ENCODE peak calls at places on chromosomes 4 and X, in ten cellular contexts. D is A549, G is HepG2, O is HCT116, M is Peyer's patch, J is GM12878, Q is adrenal gland, K is IMR-90, B is heart left ventricle, R is H1. T is an unnamed sample.
A peak's percentile ranks its signal among the peaks of the same experiment; 100 is the strongest.

GRCh38 chrX:141133272-141133671 is 43.7 kb downstream of the LDOC1 start:
- DNase-seq in J (no peak), B (no peak), M (no peak), R (no peak), Q (no peak), K (no peak), O (no peak), G (no peak), D (no peak), T (no peak)

GRCh38 chr4:153471691-153472080 is 5.5 kb downstream of the TMEM131L start:
- DNase-seq in J (no peak), G (no peak), B (no peak), O (no peak), Q (no peak), R (no peak), M (no peak), D (no peak), K (no peak), T (no peak)

GRCh38 chrX:153966283-153966688 is 5.3 kb downstream of the HCFC1 start:
- DNase-seq in M (no peak), K (no peak), R (no peak), D (no peak), O (no peak), Q (no peak), J (no peak), G (no peak), B (no peak), T (peak; percentile 51)

GRCh38 chr4:48779998-48780866 is at the start of gene FRYL:
- DNase-seq in O (peak; percentile 99), R (peak; percentile 99), J (peak; percentile 99), Q (peak; percentile 99), B (peak; percentile 99), D (peak; percentile 98), M (peak; percentile 99), K (peak; percentile 99), G (peak; percentile 99), T (peak; percentile 99)

GRCh38 chr4:72418458-72418857 is 150.6 kb downstream of the ADAMTS3 start:
- DNase-seq in M (no peak), O (no peak), G (no peak), D (no peak), J (no peak), B (peak; percentile 64), K (peak; percentile 60), Q (peak; percentile 71), R (no peak), T (peak; percentile 46)

GRCh38 chr4:134202136-134202535 is 547 bp upstream of the PABPC4L start:
- DNase-seq in G (no peak), Q (no peak), B (no peak), R (no peak), M (no peak), J (no peak), K (no peak), O (no peak), D (no peak), T (no peak)

GRCh38 chr4:25113915-25114904 is 46.0 kb downstream of the SEPSECS start:
- DNase-seq in J (no peak), O (no peak), R (no peak), Q (no peak), D (no peak), G (no peak), K (peak; percentile 71), B (no peak), M (no peak), T (no peak)

GRCh38 chr4:140116442-140117104 is 37.4 kb downstream of the MAML3 start:
- DNase-seq in J (no peak), Q (no peak), D (peak; percentile 48), B (no peak), K (peak; percentile 54), G (no peak), O (no peak), M (no peak), R (no peak), T (no peak)

DNA sequence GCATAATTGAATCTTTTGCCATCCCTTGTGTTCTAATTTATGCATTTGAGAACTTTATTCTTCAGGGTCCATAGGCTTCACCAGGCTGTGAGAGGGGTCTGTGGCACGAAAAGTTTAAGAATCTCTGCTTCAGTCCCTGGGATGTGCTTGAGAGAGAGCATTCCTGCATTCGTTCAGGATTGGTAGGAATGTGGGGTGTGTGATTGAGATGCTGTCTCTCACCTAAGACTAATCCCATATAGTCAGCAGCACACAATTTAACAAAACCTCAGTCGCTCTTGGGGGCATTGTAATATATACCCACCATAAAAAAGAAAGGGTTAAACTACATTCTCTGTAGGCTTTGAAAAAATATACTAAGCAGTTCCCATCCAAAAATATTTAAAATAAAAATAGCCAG is 41.7 kb downstream of the PTTG2 start:
- DNase-seq in J (no peak), O (no peak), R (no peak), Q (no peak), D (no peak), G (no peak), K (no peak), B (no peak), M (no peak), T (no peak)
- H3K27ac ChIP-seq in J (no peak overlapping the region), O (no peak overlapping the region), R (no peak overlapping the region), Q (no peak overlapping the region), D (no peak overlapping the region), G (no peak overlapping the region), K (no peak overlapping the region), B (no peak overlapping the region), M (no peak overlapping the region), T (no peak overlapping the region)

DNA sequence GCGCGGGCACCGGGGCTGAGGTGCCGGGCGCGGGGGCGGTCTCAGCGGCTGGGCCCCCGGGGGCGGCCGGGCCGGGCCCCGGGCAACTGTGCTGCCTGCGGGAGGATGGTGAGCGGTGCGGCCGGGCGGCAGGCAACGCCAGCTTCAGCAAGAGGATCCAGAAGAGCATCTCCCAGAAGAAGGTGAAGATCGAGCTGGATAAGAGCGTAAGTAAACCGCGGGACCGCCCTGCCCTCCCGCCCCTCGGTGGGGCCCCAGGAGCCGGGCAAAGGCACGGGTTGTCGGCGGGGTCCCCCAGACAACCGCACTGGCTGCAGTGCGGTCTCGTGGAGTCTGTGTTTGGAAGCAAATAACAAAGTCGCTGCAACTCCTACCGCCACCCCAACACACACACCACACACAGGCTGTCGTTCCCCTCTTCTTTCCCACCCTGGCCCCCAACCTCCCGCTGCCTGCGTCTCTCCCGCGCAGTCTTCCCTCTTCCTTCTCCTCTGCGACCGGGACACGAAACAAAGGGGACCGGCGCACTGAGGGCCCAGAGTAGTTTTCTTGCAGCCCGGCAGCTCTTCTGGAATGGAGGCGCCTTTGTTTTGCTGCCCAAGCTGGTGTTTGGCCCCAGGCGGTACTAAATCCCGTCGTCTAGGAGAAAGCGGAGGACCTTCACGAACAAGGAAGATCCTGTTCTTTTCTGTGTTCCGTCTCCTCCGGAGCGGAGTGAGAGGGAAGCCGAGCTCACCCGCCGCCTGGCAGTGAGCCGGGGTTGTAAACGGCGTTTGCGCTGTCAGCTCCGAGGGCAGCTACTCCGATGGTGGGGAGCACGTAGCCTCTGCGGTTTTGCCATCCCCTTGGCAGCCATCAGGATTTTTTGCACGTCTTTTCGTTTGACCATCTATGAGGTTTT is 788 bp downstream of the SAP30 start:
- DNase-seq in M (peak; percentile 81), R (no peak), J (no peak), Q (peak; percentile 73), D (peak; percentile 51), B (peak; percentile 86), O (no peak), G (peak; percentile 29), K (peak; percentile 69), T (peak; percentile 68)
- TF ChIP-seq POLR2A in M (no peak), R (peak; percentile 67), J (peak; percentile 28), Q (peak; percentile 58), D (no peak), B (no peak), O (no peak), G (peak; percentile 32), K (no peak), T (no peak)

DNA sequence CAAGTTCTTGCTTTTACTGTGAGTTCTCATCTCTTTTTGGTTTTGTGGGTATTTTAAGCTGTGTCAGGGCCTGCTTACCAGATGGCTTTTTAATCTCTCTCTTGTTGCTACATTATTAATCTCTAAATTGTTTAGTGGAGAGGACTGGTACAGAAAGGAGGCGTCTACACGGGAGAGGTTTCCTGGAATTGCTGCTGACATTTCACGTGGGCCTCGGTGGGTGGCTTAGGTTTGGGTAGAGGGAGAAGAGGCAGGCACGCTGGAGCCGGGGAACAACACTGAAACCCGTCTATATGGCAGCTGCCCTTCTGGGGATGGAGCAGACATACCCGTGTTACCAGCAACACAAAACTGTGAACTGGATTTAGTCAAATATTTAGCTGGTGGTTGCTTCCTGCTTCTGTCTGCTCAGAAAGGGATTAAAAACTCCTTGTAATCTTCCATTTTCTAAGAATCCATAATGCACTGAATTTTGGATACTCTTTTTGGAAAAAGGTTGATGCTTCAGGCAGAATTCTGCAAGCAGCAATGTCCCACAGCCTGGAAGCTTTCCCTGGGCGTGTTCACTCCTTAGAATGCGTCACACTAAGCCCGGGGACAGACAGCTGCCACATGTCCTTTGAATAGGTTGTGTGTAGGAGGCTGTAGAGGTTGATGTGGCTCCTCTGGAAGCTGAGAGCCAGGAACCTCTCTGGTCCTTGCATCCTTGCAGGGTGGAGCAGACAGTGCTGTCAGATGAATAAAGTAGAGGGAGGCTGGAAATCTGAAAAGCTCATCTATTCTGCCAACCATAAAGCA is 199.8 kb upstream of the GATB start:
- DNase-seq in B (no peak), R (no peak), O (no peak), Q (no peak), J (no peak), M (no peak), G (no peak), D (no peak), K (no peak), T (no peak)
- H3K27ac ChIP-seq in B (no peak overlapping the region), R (no peak overlapping the region), O (no peak overlapping the region), Q (no peak overlapping the region), J (no peak overlapping the region), M (no peak overlapping the region), G (no peak overlapping the region), D (no peak overlapping the region), K (no peak overlapping the region), T (no peak overlapping the region)

GRCh38 chrX:12958059-12958458 is 16.9 kb upstream of the TMSB4X start:
- DNase-seq in B (no peak), O (no peak), D (no peak), M (no peak), G (no peak), R (no peak), K (no peak), Q (no peak), J (peak; percentile 51), T (no peak)

GRCh38 chrX:12954981-12955380 is 19.9 kb upstream of the TMSB4X start:
- DNase-seq in Q (no peak), K (no peak), M (no peak), B (no peak), R (no peak), D (no peak), O (no peak), G (no peak), J (no peak), T (no peak)

GRCh38 chrX:12955882-12956703 is 18.8 kb upstream of the TMSB4X start:
- DNase-seq in O (peak; percentile 46), D (peak; percentile 50), B (peak; percentile 76), M (no peak), Q (peak; percentile 46), G (peak; percentile 46), K (peak; percentile 84), R (no peak), J (peak; percentile 77), T (no peak)

GRCh38 chrX:12958461-12958860 is 16.4 kb upstream of the TMSB4X start:
- DNase-seq in B (no peak), R (no peak), D (no peak), G (no peak), Q (no peak), J (no peak), K (no peak), O (no peak), M (no peak), T (no peak)

DNA sequence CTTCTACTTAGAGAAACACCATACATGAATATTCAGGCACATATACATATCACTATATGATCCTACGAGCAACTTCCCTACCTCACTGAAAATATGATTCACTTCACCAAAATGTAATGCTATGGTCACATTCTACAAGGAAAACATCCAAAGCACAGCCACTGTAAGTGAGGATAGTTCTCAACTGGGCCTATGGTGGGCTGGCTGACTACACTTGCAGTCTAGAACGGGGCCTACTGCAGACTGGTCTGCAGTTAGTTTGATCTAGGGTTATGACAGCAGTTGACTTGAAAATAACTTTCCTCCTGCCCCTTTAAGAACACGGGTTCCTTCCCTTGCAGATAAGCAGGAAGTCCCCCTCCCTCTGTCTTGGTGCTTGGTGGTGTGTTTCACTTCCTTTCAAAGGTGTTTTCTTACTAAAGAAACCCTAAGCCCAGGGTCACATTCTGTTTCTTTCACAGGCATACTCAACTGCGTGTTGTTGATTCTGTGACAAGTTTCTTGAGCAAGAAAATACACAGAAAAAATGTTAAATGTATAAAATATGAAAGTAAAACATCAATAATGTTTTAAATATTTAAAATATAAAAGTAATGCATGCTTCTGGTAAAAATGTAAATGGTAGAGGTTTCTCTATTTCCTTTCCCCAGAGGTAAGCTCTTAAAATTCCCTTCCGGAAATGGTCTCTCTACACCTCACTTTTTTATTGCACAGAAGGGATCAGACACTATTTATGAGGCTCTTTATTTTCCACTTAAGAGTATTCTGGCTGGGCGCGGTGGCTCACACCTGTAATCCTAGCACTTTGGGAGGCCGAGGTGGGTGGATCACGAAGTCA is 18.0 kb upstream of the TMSB4X start:
- DNase-seq in Q (no peak), G (no peak), B (no peak), R (no peak), O (peak; percentile 37), M (no peak), K (peak; percentile 63), D (peak; percentile 67), J (peak; percentile 91), T (no peak)
- TF ChIP-seq POLR2A in Q (no peak), G (no peak), B (no peak), R (no peak), O (no peak), M (no peak), K (no peak), D (no peak), J (peak; percentile 65), T (no peak)